ENCODE peak calls at places on chromosomes 1 and 21, in eight cellular contexts. One of them, this sample, is unnamed.

GRCh38 chr1:88284066-88284465 is 400.0 kb upstream of the PKN2 start:
- DNase-seq in astrocyte of the spinal cord: no peak
- DNase-seq in fibroblast of lung: peak
- DNase-seq in heart right ventricle: no peak
- DNase-seq in colonic mucosa: no peak
- DNase-seq in dorsolateral prefrontal cortex: no peak
- DNase-seq in bronchial epithelial cell: no peak
- DNase-seq in stomach: no peak
- DNase-seq in this sample: peak

GRCh38 chr1:233802611-233803010 is 101.9 kb upstream of the SLC35F3 start:
- DNase-seq in heart right ventricle: no peak
- DNase-seq in colonic mucosa: no peak
- DNase-seq in dorsolateral prefrontal cortex: no peak
- DNase-seq in fibroblast of lung: no peak
- DNase-seq in stomach: no peak
- DNase-seq in bronchial epithelial cell: no peak
- DNase-seq in astrocyte of the spinal cord: no peak
- DNase-seq in this sample: no peak

GRCh38 chr1:246600579-246600978 is 34.3 kb downstream of the CNST start:
- DNase-seq in bronchial epithelial cell: no peak
- DNase-seq in colonic mucosa: no peak
- DNase-seq in heart right ventricle: no peak
- DNase-seq in stomach: no peak
- DNase-seq in fibroblast of lung: no peak
- DNase-seq in dorsolateral prefrontal cortex: no peak
- DNase-seq in astrocyte of the spinal cord: no peak
- DNase-seq in this sample: no peak

GRCh38 chr1:44592208-44593145 is 81.8 kb downstream of the TMEM53 start:
- DNase-seq in heart right ventricle: no peak
- DNase-seq in bronchial epithelial cell: no peak
- DNase-seq in colonic mucosa: no peak
- DNase-seq in dorsolateral prefrontal cortex: peak
- DNase-seq in stomach: no peak
- DNase-seq in astrocyte of the spinal cord: no peak
- DNase-seq in fibroblast of lung: no peak
- DNase-seq in this sample: no peak

GRCh38 chr1:39333296-39333695 is 128.8 kb downstream of the MACF1 start:
- DNase-seq in heart right ventricle: no peak
- DNase-seq in colonic mucosa: no peak
- DNase-seq in astrocyte of the spinal cord: no peak
- DNase-seq in stomach: no peak
- DNase-seq in dorsolateral prefrontal cortex: no peak
- DNase-seq in fibroblast of lung: peak
- DNase-seq in bronchial epithelial cell: peak
- DNase-seq in this sample: peak

GRCh38 chr1:103560427-103560826 is 11.0 kb upstream of the AMY2B start:
- DNase-seq in bronchial epithelial cell: no peak
- DNase-seq in colonic mucosa: no peak
- DNase-seq in heart right ventricle: no peak
- DNase-seq in dorsolateral prefrontal cortex: no peak
- DNase-seq in astrocyte of the spinal cord: no peak
- DNase-seq in fibroblast of lung: no peak
- DNase-seq in stomach: no peak
- DNase-seq in this sample: no peak

GRCh38 chr1:32871364-32872188 is 864 bp upstream of the FNDC5 start:
- DNase-seq in dorsolateral prefrontal cortex: no peak
- DNase-seq in heart right ventricle: no peak
- DNase-seq in colonic mucosa: no peak
- DNase-seq in bronchial epithelial cell: no peak
- DNase-seq in stomach: no peak
- DNase-seq in astrocyte of the spinal cord: peak
- DNase-seq in fibroblast of lung: no peak
- DNase-seq in this sample: peak

GRCh38 chr21:16587671-16588379 is 858.0 kb downstream of the USP25 start:
- DNase-seq in colonic mucosa: no peak
- DNase-seq in dorsolateral prefrontal cortex: peak
- DNase-seq in bronchial epithelial cell: peak
- DNase-seq in heart right ventricle: no peak
- DNase-seq in fibroblast of lung: peak
- DNase-seq in astrocyte of the spinal cord: peak
- DNase-seq in stomach: no peak
- DNase-seq in this sample: peak

GRCh38 chr1:181531951-181532640 is 48.8 kb downstream of the CACNA1E start:
- DNase-seq in heart right ventricle: no peak
- DNase-seq in stomach: no peak
- DNase-seq in dorsolateral prefrontal cortex: no peak
- DNase-seq in astrocyte of the spinal cord: no peak
- DNase-seq in colonic mucosa: no peak
- DNase-seq in fibroblast of lung: no peak
- DNase-seq in bronchial epithelial cell: peak
- DNase-seq in this sample: no peak

GRCh38 chr1:68111804-68112436 is 61.5 kb upstream of the DIRAS3 start:
- DNase-seq in stomach: peak
- DNase-seq in colonic mucosa: peak
- DNase-seq in astrocyte of the spinal cord: peak
- DNase-seq in fibroblast of lung: peak
- DNase-seq in heart right ventricle: peak
- DNase-seq in bronchial epithelial cell: peak
- DNase-seq in dorsolateral prefrontal cortex: peak
- DNase-seq in this sample: peak

DNA sequence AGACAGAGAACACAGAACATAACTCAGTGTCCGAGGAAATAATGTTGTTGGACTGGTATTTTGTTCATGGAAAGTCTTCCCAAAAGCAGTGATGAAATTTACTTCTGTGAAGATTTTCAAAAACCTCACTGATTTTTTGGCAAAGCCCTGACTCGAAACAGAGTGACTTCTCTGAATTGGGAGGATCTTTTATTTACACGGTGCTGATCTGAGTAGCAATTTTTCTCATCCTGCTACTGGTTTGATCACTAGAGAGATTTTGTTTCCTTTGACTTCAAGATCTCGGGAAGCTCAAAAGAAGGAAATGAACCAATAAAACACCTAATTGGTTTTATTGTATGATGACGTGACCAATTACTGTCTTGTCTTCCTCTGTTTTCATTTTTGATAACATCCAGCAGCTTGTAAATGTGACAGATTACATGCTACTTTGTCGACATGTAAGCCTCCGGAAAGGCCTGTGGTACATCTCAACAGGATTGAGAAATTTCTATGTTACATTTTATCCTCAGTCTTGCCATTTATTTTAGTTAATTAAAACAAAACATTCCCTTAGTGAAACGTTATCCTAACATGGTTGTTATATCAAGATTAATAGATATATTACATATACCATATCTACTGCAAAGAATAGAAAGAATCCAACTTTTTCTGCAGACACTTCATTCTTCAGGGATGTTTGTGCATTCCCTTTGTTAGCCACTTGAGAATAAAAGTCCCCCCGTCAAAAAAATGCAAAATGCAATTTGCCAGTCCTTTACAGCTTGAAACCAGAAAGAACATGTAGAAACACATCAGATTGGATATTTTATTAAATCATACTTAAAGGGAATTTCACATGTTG is 42.8 kb upstream of the IFI44L start:
- DNase-seq in colonic mucosa: no peak
- DNase-seq in astrocyte of the spinal cord: no peak
- DNase-seq in dorsolateral prefrontal cortex: no peak
- DNase-seq in heart right ventricle: no peak
- DNase-seq in stomach: no peak
- DNase-seq in bronchial epithelial cell: no peak
- DNase-seq in fibroblast of lung: peak
- DNase-seq in this sample: no peak
- H3K4me3 ChIP-seq in colonic mucosa: no peak
- H3K4me3 ChIP-seq in astrocyte of the spinal cord: no peak
- H3K4me3 ChIP-seq in dorsolateral prefrontal cortex: no peak
- H3K4me3 ChIP-seq in heart right ventricle: no peak
- H3K4me3 ChIP-seq in stomach: no peak
- H3K4me3 ChIP-seq in bronchial epithelial cell: no peak
- H3K4me3 ChIP-seq in fibroblast of lung: no peak
- H3K4me3 ChIP-seq in this sample: no peak

DNA sequence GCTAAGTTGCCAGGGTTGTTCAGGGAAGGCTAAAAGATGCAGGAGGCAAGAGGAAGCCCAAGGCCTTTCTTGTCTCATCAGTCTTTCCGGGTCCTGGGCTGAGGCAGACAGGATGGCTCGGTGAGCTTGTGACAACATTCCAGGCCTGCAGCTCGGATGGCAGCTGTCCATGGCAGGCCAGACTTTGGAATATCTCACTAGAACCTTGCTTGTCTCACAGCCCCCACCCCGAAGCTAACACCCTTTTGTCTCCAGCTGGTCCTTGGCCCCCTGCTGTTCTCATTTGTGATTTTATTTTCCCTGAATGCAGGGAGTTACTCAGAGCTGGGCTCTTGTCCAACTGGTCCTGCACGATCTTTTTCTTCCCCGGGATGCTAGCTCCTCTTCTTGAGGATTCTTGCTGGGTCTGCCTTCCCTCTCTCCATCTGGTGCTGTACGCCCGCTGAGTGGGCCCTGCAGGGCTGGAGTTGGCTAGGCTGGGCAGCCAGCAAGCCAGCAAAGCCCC is 477.2 kb upstream of the CAMK1G start:
- DNase-seq in fibroblast of lung: peak
- DNase-seq in colonic mucosa: no peak
- DNase-seq in stomach: no peak
- DNase-seq in dorsolateral prefrontal cortex: peak
- DNase-seq in astrocyte of the spinal cord: peak
- DNase-seq in heart right ventricle: no peak
- DNase-seq in bronchial epithelial cell: no peak
- DNase-seq in this sample: peak
- TF ChIP-seq CTCF in fibroblast of lung: peak
- TF ChIP-seq CTCF in colonic mucosa: no peak
- TF ChIP-seq CTCF in stomach: no peak
- TF ChIP-seq CTCF in dorsolateral prefrontal cortex: no peak
- TF ChIP-seq CTCF in astrocyte of the spinal cord: peak
- TF ChIP-seq CTCF in heart right ventricle: no peak
- TF ChIP-seq CTCF in bronchial epithelial cell: no peak
- TF ChIP-seq CTCF in this sample: peak

GRCh38 chr21:36697473-36698159 is 1.3 kb upstream of the SIM2 start:
- DNase-seq in bronchial epithelial cell: no peak
- DNase-seq in heart right ventricle: no peak
- DNase-seq in colonic mucosa: no peak
- DNase-seq in fibroblast of lung: no peak
- DNase-seq in stomach: no peak
- DNase-seq in astrocyte of the spinal cord: no peak
- DNase-seq in dorsolateral prefrontal cortex: no peak
- DNase-seq in this sample: no peak
- H3K4me3 ChIP-seq in bronchial epithelial cell: no peak
- H3K4me3 ChIP-seq in heart right ventricle: no peak
- H3K4me3 ChIP-seq in colonic mucosa: no peak
- H3K4me3 ChIP-seq in fibroblast of lung: no peak
- H3K4me3 ChIP-seq in stomach: peak
- H3K4me3 ChIP-seq in astrocyte of the spinal cord: no peak
- H3K4me3 ChIP-seq in dorsolateral prefrontal cortex: no peak
- H3K4me3 ChIP-seq in this sample: no peak

DNA sequence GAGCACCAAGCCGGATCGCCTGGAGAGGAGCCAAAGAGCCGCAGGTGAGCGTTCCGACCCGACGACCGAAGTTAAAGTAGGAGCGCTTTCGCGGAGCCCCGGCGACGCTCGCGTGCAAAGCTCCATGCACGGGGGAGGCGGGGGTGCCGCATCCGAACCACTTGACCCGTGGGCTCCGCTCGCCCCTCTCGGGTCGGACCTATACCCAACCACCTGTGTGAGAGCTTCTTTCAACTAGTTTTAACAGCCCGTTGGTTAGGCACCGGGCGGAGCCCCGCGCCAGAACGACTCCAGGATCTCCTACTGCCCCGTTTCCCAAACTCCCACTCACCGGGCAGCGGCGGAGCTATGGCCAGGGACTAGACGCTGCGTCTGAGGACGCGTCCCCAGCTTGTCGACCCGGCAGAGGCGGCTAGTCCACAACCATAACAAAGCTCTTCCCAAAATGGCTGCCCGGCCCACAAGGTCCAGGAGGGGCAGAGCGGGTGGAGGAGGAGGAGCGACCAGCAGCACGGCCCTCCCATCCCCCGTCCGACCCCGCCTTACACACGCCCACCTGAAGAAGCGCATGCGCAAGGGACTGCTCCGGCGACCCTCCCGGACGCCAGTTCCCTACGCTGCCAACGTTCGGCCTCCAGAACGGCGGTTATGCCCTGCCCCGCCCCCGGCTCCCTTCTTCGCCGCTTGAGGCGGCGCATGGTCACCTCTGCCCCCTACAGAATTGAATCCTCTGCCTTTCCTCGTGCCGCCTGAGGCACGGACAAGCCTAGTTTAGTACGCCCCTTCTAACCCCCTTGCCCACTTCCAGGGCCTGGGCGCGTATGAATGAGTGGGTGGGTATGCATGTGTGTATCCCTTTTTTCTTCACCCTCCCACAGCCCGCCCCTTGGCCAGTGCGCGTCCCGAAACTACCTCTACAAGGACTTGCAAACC is at the start of gene GPBP1L1:
- DNase-seq in dorsolateral prefrontal cortex: peak
- DNase-seq in astrocyte of the spinal cord: peak
- DNase-seq in colonic mucosa: peak
- DNase-seq in heart right ventricle: peak
- DNase-seq in stomach: peak
- DNase-seq in fibroblast of lung: peak
- DNase-seq in bronchial epithelial cell: peak
- DNase-seq in this sample: peak
- TF ChIP-seq CTCF in dorsolateral prefrontal cortex: no peak
- TF ChIP-seq CTCF in astrocyte of the spinal cord: no peak
- TF ChIP-seq CTCF in colonic mucosa: no peak
- TF ChIP-seq CTCF in heart right ventricle: no peak
- TF ChIP-seq CTCF in stomach: no peak
- TF ChIP-seq CTCF in fibroblast of lung: no peak
- TF ChIP-seq CTCF in bronchial epithelial cell: no peak
- TF ChIP-seq CTCF in this sample: no peak

GRCh38 chr1:211830055-211830329 is 571 bp downstream of the LPGAT1 start:
- DNase-seq in colonic mucosa: no peak
- DNase-seq in fibroblast of lung: no peak
- DNase-seq in astrocyte of the spinal cord: no peak
- DNase-seq in heart right ventricle: no peak
- DNase-seq in bronchial epithelial cell: no peak
- DNase-seq in dorsolateral prefrontal cortex: no peak
- DNase-seq in stomach: no peak
- DNase-seq in this sample: no peak
- H3K4me3 ChIP-seq in colonic mucosa: peak
- H3K4me3 ChIP-seq in fibroblast of lung: peak
- H3K4me3 ChIP-seq in astrocyte of the spinal cord: peak
- H3K4me3 ChIP-seq in heart right ventricle: peak
- H3K4me3 ChIP-seq in bronchial epithelial cell: peak
- H3K4me3 ChIP-seq in dorsolateral prefrontal cortex: peak
- H3K4me3 ChIP-seq in stomach: peak
- H3K4me3 ChIP-seq in this sample: peak

This sample was measured in fibroblast of the aortic adventitia.